ENCODE peak calls at places on chromosomes 16 and 17, in nine cellular contexts. One of them, this sample, is unnamed.

GRCh38 chr16:9123871-9124270 is 32.4 kb downstream of the HAPSTR1 start:
- DNase-seq in activated CD8-positive, alpha-beta memory T cell treated with anti-CD3 and anti-CD28 coated beads for 1 hour: no peak
- DNase-seq in GM12892: no peak
- DNase-seq in left ventricle myocardium inferior: peak
- DNase-seq in posterior cingulate gyrus: no peak
- DNase-seq in NCI-H526 treated with DMSO at 0.1 percent for 48 hours: no peak
- DNase-seq in AG10803: no peak
- DNase-seq in T-helper 22 cell: no peak
- DNase-seq in dermis microvascular lymphatic vessel endothelial cell: no peak
- DNase-seq in this sample: no peak

GRCh38 chr16:74591914-74592650 is 14.8 kb downstream of the GLG1 start:
- DNase-seq in left ventricle myocardium inferior: no peak
- DNase-seq in dermis microvascular lymphatic vessel endothelial cell: no peak
- DNase-seq in NCI-H526 treated with DMSO at 0.1 percent for 48 hours: no peak
- DNase-seq in posterior cingulate gyrus: no peak
- DNase-seq in T-helper 22 cell: no peak
- DNase-seq in AG10803: no peak
- DNase-seq in activated CD8-positive, alpha-beta memory T cell treated with anti-CD3 and anti-CD28 coated beads for 1 hour: no peak
- DNase-seq in GM12892: no peak
- DNase-seq in this sample: no peak

GRCh38 chr16:4847774-4848587 is 700 bp downstream of the UBN1 start:
- DNase-seq in T-helper 22 cell: peak
- DNase-seq in GM12892: peak
- DNase-seq in left ventricle myocardium inferior: peak
- DNase-seq in NCI-H526 treated with DMSO at 0.1 percent for 48 hours: no peak
- DNase-seq in AG10803: peak
- DNase-seq in activated CD8-positive, alpha-beta memory T cell treated with anti-CD3 and anti-CD28 coated beads for 1 hour: peak
- DNase-seq in dermis microvascular lymphatic vessel endothelial cell: peak
- DNase-seq in posterior cingulate gyrus: no peak
- DNase-seq in this sample: no peak

GRCh38 chr17:324151-324571 is 28.4 kb downstream of the RPH3AL start:
- DNase-seq in dermis microvascular lymphatic vessel endothelial cell: no peak
- DNase-seq in activated CD8-positive, alpha-beta memory T cell treated with anti-CD3 and anti-CD28 coated beads for 1 hour: no peak
- DNase-seq in AG10803: no peak
- DNase-seq in GM12892: no peak
- DNase-seq in T-helper 22 cell: no peak
- DNase-seq in NCI-H526 treated with DMSO at 0.1 percent for 48 hours: no peak
- DNase-seq in posterior cingulate gyrus: no peak
- DNase-seq in left ventricle myocardium inferior: no peak
- DNase-seq in this sample: no peak

GRCh38 chr17:81189670-81190530 is 23.9 kb upstream of the AATK start:
- DNase-seq in dermis microvascular lymphatic vessel endothelial cell: peak
- DNase-seq in left ventricle myocardium inferior: no peak
- DNase-seq in GM12892: no peak
- DNase-seq in AG10803: no peak
- DNase-seq in NCI-H526 treated with DMSO at 0.1 percent for 48 hours: no peak
- DNase-seq in T-helper 22 cell: no peak
- DNase-seq in activated CD8-positive, alpha-beta memory T cell treated with anti-CD3 and anti-CD28 coated beads for 1 hour: no peak
- DNase-seq in posterior cingulate gyrus: peak
- DNase-seq in this sample: no peak

GRCh38 chr17:29731589-29731929 is 108.8 kb upstream of the CORO6 start:
- DNase-seq in NCI-H526 treated with DMSO at 0.1 percent for 48 hours: no peak
- DNase-seq in posterior cingulate gyrus: no peak
- DNase-seq in activated CD8-positive, alpha-beta memory T cell treated with anti-CD3 and anti-CD28 coated beads for 1 hour: no peak
- DNase-seq in AG10803: no peak
- DNase-seq in GM12892: no peak
- DNase-seq in dermis microvascular lymphatic vessel endothelial cell: no peak
- DNase-seq in T-helper 22 cell: no peak
- DNase-seq in left ventricle myocardium inferior: no peak
- DNase-seq in this sample: no peak

GRCh38 chr17:27378482-27379200 is 77.6 kb upstream of the KSR1 start:
- DNase-seq in dermis microvascular lymphatic vessel endothelial cell: no peak
- DNase-seq in GM12892: no peak
- DNase-seq in NCI-H526 treated with DMSO at 0.1 percent for 48 hours: no peak
- DNase-seq in posterior cingulate gyrus: no peak
- DNase-seq in left ventricle myocardium inferior: no peak
- DNase-seq in AG10803: no peak
- DNase-seq in activated CD8-positive, alpha-beta memory T cell treated with anti-CD3 and anti-CD28 coated beads for 1 hour: no peak
- DNase-seq in T-helper 22 cell: no peak
- DNase-seq in this sample: no peak

GRCh38 chr17:18056214-18056613 is 17.0 kb downstream of the GID4 start:
- DNase-seq in GM12892: no peak
- DNase-seq in posterior cingulate gyrus: no peak
- DNase-seq in NCI-H526 treated with DMSO at 0.1 percent for 48 hours: no peak
- DNase-seq in T-helper 22 cell: no peak
- DNase-seq in AG10803: no peak
- DNase-seq in dermis microvascular lymphatic vessel endothelial cell: no peak
- DNase-seq in left ventricle myocardium inferior: no peak
- DNase-seq in activated CD8-positive, alpha-beta memory T cell treated with anti-CD3 and anti-CD28 coated beads for 1 hour: no peak
- DNase-seq in this sample: no peak

GRCh38 chr17:75124041-75124818 is 7.3 kb downstream of the NT5C start:
- DNase-seq in GM12892: no peak
- DNase-seq in posterior cingulate gyrus: no peak
- DNase-seq in dermis microvascular lymphatic vessel endothelial cell: peak
- DNase-seq in activated CD8-positive, alpha-beta memory T cell treated with anti-CD3 and anti-CD28 coated beads for 1 hour: peak
- DNase-seq in T-helper 22 cell: peak
- DNase-seq in NCI-H526 treated with DMSO at 0.1 percent for 48 hours: no peak
- DNase-seq in AG10803: no peak
- DNase-seq in left ventricle myocardium inferior: peak
- DNase-seq in this sample: no peak

GRCh38 chr17:21524211-21524591 is 148.0 kb downstream of the KCNJ12 start:
- DNase-seq in NCI-H526 treated with DMSO at 0.1 percent for 48 hours: no peak
- DNase-seq in left ventricle myocardium inferior: no peak
- DNase-seq in GM12892: no peak
- DNase-seq in T-helper 22 cell: no peak
- DNase-seq in posterior cingulate gyrus: no peak
- DNase-seq in AG10803: no peak
- DNase-seq in activated CD8-positive, alpha-beta memory T cell treated with anti-CD3 and anti-CD28 coated beads for 1 hour: no peak
- DNase-seq in dermis microvascular lymphatic vessel endothelial cell: no peak
- DNase-seq in this sample: no peak

GRCh38 chr16:19382887-19383816 is 34.5 kb upstream of the TMC5 start:
- DNase-seq in left ventricle myocardium inferior: no peak
- DNase-seq in NCI-H526 treated with DMSO at 0.1 percent for 48 hours: no peak
- DNase-seq in activated CD8-positive, alpha-beta memory T cell treated with anti-CD3 and anti-CD28 coated beads for 1 hour: no peak
- DNase-seq in T-helper 22 cell: no peak
- DNase-seq in dermis microvascular lymphatic vessel endothelial cell: no peak
- DNase-seq in GM12892: no peak
- DNase-seq in posterior cingulate gyrus: no peak
- DNase-seq in AG10803: no peak
- DNase-seq in this sample: no peak

GRCh38 chr17:61647044-61647443 is 56.0 kb upstream of the NACA2 start:
- DNase-seq in dermis microvascular lymphatic vessel endothelial cell: no peak
- DNase-seq in NCI-H526 treated with DMSO at 0.1 percent for 48 hours: no peak
- DNase-seq in activated CD8-positive, alpha-beta memory T cell treated with anti-CD3 and anti-CD28 coated beads for 1 hour: no peak
- DNase-seq in AG10803: peak
- DNase-seq in left ventricle myocardium inferior: no peak
- DNase-seq in GM12892: no peak
- DNase-seq in T-helper 22 cell: no peak
- DNase-seq in posterior cingulate gyrus: no peak
- DNase-seq in this sample: no peak

GRCh38 chr17:16013943-16014407 is 14.4 kb downstream of the TTC19 start:
- DNase-seq in activated CD8-positive, alpha-beta memory T cell treated with anti-CD3 and anti-CD28 coated beads for 1 hour: no peak
- DNase-seq in left ventricle myocardium inferior: no peak
- DNase-seq in posterior cingulate gyrus: no peak
- DNase-seq in NCI-H526 treated with DMSO at 0.1 percent for 48 hours: peak
- DNase-seq in GM12892: no peak
- DNase-seq in T-helper 22 cell: no peak
- DNase-seq in AG10803: peak
- DNase-seq in dermis microvascular lymphatic vessel endothelial cell: peak
- DNase-seq in this sample: no peak

GRCh38 chr17:64133546-64134215 is 3.7 kb upstream of the ERN1 start:
- DNase-seq in GM12892: no peak
- DNase-seq in posterior cingulate gyrus: no peak
- DNase-seq in dermis microvascular lymphatic vessel endothelial cell: peak
- DNase-seq in activated CD8-positive, alpha-beta memory T cell treated with anti-CD3 and anti-CD28 coated beads for 1 hour: no peak
- DNase-seq in AG10803: peak
- DNase-seq in T-helper 22 cell: no peak
- DNase-seq in NCI-H526 treated with DMSO at 0.1 percent for 48 hours: peak
- DNase-seq in left ventricle myocardium inferior: no peak
- DNase-seq in this sample: no peak

GRCh38 chr17:50863221-50863843 is 2.8 kb downstream of the TOB1 start:
- DNase-seq in dermis microvascular lymphatic vessel endothelial cell: peak
- DNase-seq in activated CD8-positive, alpha-beta memory T cell treated with anti-CD3 and anti-CD28 coated beads for 1 hour: no peak
- DNase-seq in left ventricle myocardium inferior: no peak
- DNase-seq in NCI-H526 treated with DMSO at 0.1 percent for 48 hours: no peak
- DNase-seq in T-helper 22 cell: no peak
- DNase-seq in posterior cingulate gyrus: peak
- DNase-seq in GM12892: no peak
- DNase-seq in AG10803: no peak
- DNase-seq in this sample: no peak

GRCh38 chr16:29915590-29916247 is 10.3 kb downstream of the KCTD13 start:
- DNase-seq in AG10803: no peak
- DNase-seq in dermis microvascular lymphatic vessel endothelial cell: peak
- DNase-seq in GM12892: no peak
- DNase-seq in posterior cingulate gyrus: no peak
- DNase-seq in NCI-H526 treated with DMSO at 0.1 percent for 48 hours: no peak
- DNase-seq in activated CD8-positive, alpha-beta memory T cell treated with anti-CD3 and anti-CD28 coated beads for 1 hour: no peak
- DNase-seq in left ventricle myocardium inferior: no peak
- DNase-seq in T-helper 22 cell: no peak
- DNase-seq in this sample: no peak

GRCh38 chr16:67917140-67917851 is 14.4 kb downstream of the CTRL start:
- DNase-seq in GM12892: no peak
- DNase-seq in left ventricle myocardium inferior: peak
- DNase-seq in dermis microvascular lymphatic vessel endothelial cell: no peak
- DNase-seq in AG10803: peak
- DNase-seq in NCI-H526 treated with DMSO at 0.1 percent for 48 hours: no peak
- DNase-seq in activated CD8-positive, alpha-beta memory T cell treated with anti-CD3 and anti-CD28 coated beads for 1 hour: no peak
- DNase-seq in T-helper 22 cell: no peak
- DNase-seq in posterior cingulate gyrus: no peak
- DNase-seq in this sample: no peak

GRCh38 chr16:79326549-79326948 is 274.0 kb downstream of the MAF start:
- DNase-seq in activated CD8-positive, alpha-beta memory T cell treated with anti-CD3 and anti-CD28 coated beads for 1 hour: no peak
- DNase-seq in GM12892: no peak
- DNase-seq in posterior cingulate gyrus: no peak
- DNase-seq in AG10803: no peak
- DNase-seq in T-helper 22 cell: no peak
- DNase-seq in left ventricle myocardium inferior: no peak
- DNase-seq in dermis microvascular lymphatic vessel endothelial cell: no peak
- DNase-seq in NCI-H526 treated with DMSO at 0.1 percent for 48 hours: no peak
- DNase-seq in this sample: no peak

GRCh38 chr16:84175351-84176081 is 11.3 kb downstream of the TAF1C start:
- DNase-seq in left ventricle myocardium inferior: no peak
- DNase-seq in T-helper 22 cell: peak
- DNase-seq in AG10803: peak
- DNase-seq in GM12892: no peak
- DNase-seq in NCI-H526 treated with DMSO at 0.1 percent for 48 hours: peak
- DNase-seq in posterior cingulate gyrus: no peak
- DNase-seq in dermis microvascular lymphatic vessel endothelial cell: no peak
- DNase-seq in activated CD8-positive, alpha-beta memory T cell treated with anti-CD3 and anti-CD28 coated beads for 1 hour: peak
- DNase-seq in this sample: no peak

GRCh38 chr16:23679274-23679985 is 741 bp downstream of the PLK1 start:
- DNase-seq in NCI-H526 treated with DMSO at 0.1 percent for 48 hours: peak
- DNase-seq in activated CD8-positive, alpha-beta memory T cell treated with anti-CD3 and anti-CD28 coated beads for 1 hour: no peak
- DNase-seq in GM12892: peak
- DNase-seq in AG10803: no peak
- DNase-seq in T-helper 22 cell: no peak
- DNase-seq in posterior cingulate gyrus: no peak
- DNase-seq in dermis microvascular lymphatic vessel endothelial cell: peak
- DNase-seq in left ventricle myocardium inferior: no peak
- DNase-seq in this sample: no peak